ENCODE peak calls at places on chromosomes 1 and 21, in seven cellular contexts. O is stomach, J is GM12878, B is A549, Z is transverse colon, D is sigmoid colon, V is ovary. A is an unnamed sample.

GRCh38 chr1:235290740-235291502 is 37.1 kb downstream of the ARID4B start:
- DNase-seq in J (no peak), B (no peak), Z (no peak), D (no peak), V (no peak), O (no peak), A (no peak)

GRCh38 chr1:220045356-220046051 is 801 bp downstream of the EPRS1 start:
- DNase-seq in V (no peak), D (no peak), Z (no peak), B (peak), J (no peak), O (no peak), A (no peak)

GRCh38 chr1:10714337-10715114 is 81.9 kb downstream of the CASZ1 start:
- DNase-seq in V (no peak), J (no peak), B (no peak), O (peak), D (no peak), Z (no peak), A (peak)

GRCh38 chr1:12621346-12622320 is 3.6 kb upstream of the DHRS3 start:
- DNase-seq in V (peak), D (peak), J (no peak), O (peak), Z (no peak), B (no peak), A (no peak)

GRCh38 chr21:36661511-36662309 is 37.2 kb upstream of the SIM2 start:
- DNase-seq in Z (peak), J (no peak), V (no peak), B (peak), O (peak), D (no peak), A (peak)

GRCh38 chr1:28078680-28079626 is 9.5 kb downstream of the EYA3 start:
- DNase-seq in Z (no peak), V (no peak), O (no peak), B (no peak), D (no peak), J (no peak), A (no peak)

GRCh38 chr1:26114165-26114927 is 2.7 kb downstream of the PDIK1L start:
- DNase-seq in D (no peak), J (no peak), O (no peak), Z (no peak), B (no peak), V (no peak), A (no peak)

GRCh38 chr1:17243274-17243673 is 5.6 kb upstream of the PADI3 start:
- DNase-seq in O (no peak), J (no peak), Z (no peak), V (no peak), D (no peak), B (no peak), A (no peak)

GRCh38 chr1:40532844-40533424 is 1.5 kb downstream of the ZNF684 start:
- DNase-seq in J (peak), B (peak), O (no peak), D (no peak), V (no peak), Z (peak), A (no peak)

GRCh38 chr21:44925027-44925755 is 4.5 kb upstream of the ITGB2 start:
- DNase-seq in O (no peak), V (no peak), J (no peak), D (no peak), Z (no peak), B (no peak), A (no peak)

GRCh38 chr1:161092621-161093028 is 3.3 kb upstream of the NECTIN4 start:
- DNase-seq in Z (no peak), V (no peak), D (no peak), B (no peak), J (no peak), O (no peak), A (no peak)

GRCh38 chr1:204128464-204128963 is 23.3 kb downstream of the ETNK2 start:
- DNase-seq in D (no peak), B (no peak), V (no peak), O (no peak), J (no peak), Z (no peak), A (no peak)

GRCh38 chr21:26732442-26733221 is 112.6 kb downstream of the ADAMTS1 start:
- DNase-seq in J (no peak), V (peak), Z (peak), D (no peak), B (no peak), O (peak), A (peak)

GRCh38 chr1:198771562-198772153 is 132.8 kb downstream of the PTPRC start:
- DNase-seq in V (no peak), Z (no peak), J (peak), O (no peak), D (no peak), B (peak), A (no peak)

GRCh38 chr1:229217716-229218115 is 53.2 kb upstream of the RAB4A start:
- DNase-seq in D (no peak), J (no peak), B (no peak), Z (no peak), O (no peak), V (no peak), A (no peak)

DNA sequence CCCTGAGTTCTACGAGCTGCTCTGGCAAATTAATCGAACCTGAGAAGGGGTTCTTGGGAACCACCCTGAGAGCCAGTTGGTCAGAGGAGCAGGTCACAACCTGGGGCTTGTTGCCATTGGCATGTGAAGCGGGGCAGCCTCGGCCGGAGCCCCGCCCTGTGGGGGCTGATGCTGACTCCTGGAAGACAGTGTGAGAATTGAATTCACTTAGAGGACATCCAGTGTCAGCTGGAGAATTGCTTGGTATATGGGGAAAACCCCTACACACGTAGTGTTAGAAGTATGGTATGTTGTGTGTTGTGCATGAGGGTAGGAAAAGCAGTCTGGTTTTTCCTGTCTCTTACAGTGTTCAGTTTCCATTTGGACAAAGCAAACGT is 11.6 kb downstream of the SLC37A1 start:
- DNase-seq in O (no peak), J (no peak), V (peak), D (peak), Z (no peak), B (no peak), A (no peak)
- H3K27ac ChIP-seq in O (peak), J (peak), V (peak), D (peak), Z (peak), B (no peak), A (peak)

GRCh38 chr1:60978421-60979357 is 103.7 kb upstream of the NFIA start:
- DNase-seq in O (peak), B (peak), J (peak), Z (peak), D (no peak), V (peak), A (peak)
- TF ChIP-seq EP300 in O (no peak), B (no peak), J (no peak), Z (no peak), D (no peak), V (no peak), A (no peak)

GRCh38 chr1:200906491-200906890 is 11.8 kb downstream of the INAVA start:
- DNase-seq in V (no peak), D (no peak), J (no peak), B (no peak), O (no peak), Z (no peak), A (no peak)
- H3K27ac ChIP-seq in V (no peak), D (no peak), J (no peak), B (peak), O (peak), Z (peak), A (no peak)

GRCh38 chr1:77704736-77705135 is 22.3 kb upstream of the ZZZ3 start:
- DNase-seq in O (no peak), D (no peak), V (no peak), J (no peak), Z (no peak), B (no peak), A (no peak)
- TF ChIP-seq EP300 in O (no peak), D (no peak), V (no peak), J (no peak), Z (no peak), B (no peak), A (no peak)

GRCh38 chr1:9388628-9389184 is 96.0 kb downstream of the SPSB1 start:
- DNase-seq in O (no peak), J (no peak), V (no peak), B (peak), Z (peak), D (no peak), A (no peak)

GRCh38 chr1:9384128-9384527 is 91.4 kb downstream of the SPSB1 start:
- DNase-seq in D (no peak), Z (no peak), B (no peak), J (no peak), V (no peak), O (no peak), A (no peak)

GRCh38 chr1:9385801-9386573 is 93.3 kb downstream of the SPSB1 start:
- DNase-seq in O (no peak), V (no peak), D (no peak), B (no peak), Z (peak), J (no peak), A (no peak)

GRCh38 chr1:9382923-9383491 is 90.3 kb downstream of the SPSB1 start:
- DNase-seq in Z (no peak), B (no peak), V (no peak), J (no peak), D (no peak), O (no peak), A (no peak)

DNA sequence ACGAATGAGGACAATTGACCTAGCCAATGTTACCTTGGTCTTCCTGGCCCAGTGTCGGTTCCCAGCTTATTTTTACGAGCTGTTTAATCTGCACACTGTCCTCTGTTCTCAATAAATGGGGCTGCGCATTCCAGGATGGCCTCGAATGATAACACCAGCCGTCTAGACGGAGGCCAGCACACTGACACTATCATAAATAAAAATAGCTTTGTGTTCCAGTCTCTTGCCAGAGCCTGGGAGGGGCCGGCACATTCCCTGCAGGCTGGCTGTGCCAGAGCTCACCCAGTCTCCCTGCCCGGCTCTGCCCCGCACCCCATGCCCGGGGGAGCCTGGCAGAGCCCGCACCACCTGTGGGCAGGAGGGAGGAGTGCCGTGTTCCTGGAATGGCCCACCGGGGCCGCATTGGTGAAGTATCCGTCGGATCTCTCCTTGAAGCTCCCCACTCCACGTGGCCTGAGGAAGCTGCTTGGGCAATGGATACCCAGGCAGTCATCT is 92.1 kb downstream of the SPSB1 start:
- DNase-seq in J (no peak), B (no peak), O (no peak), Z (peak), D (peak), V (no peak), A (no peak)
- H3K27ac ChIP-seq in J (no peak), B (peak), O (no peak), Z (peak), D (peak), V (no peak), A (no peak)

GRCh38 chr1:85220756-85221166 is 19.9 kb upstream of the SYDE2 start:
- DNase-seq in V (no peak), O (no peak), D (no peak), B (no peak), Z (no peak), J (no peak), A (no peak)
- TF ChIP-seq EP300 in V (no peak), O (peak), D (no peak), B (no peak), Z (peak), J (no peak), A (no peak)

GRCh38 chr1:61316493-61316892 is 234.1 kb downstream of the NFIA start:
- DNase-seq in Z (no peak), O (no peak), V (no peak), J (no peak), B (no peak), D (no peak), A (no peak)

GRCh38 chr1:61322769-61323168 is 240.4 kb downstream of the NFIA start:
- DNase-seq in V (no peak), D (no peak), J (no peak), Z (no peak), B (peak), O (no peak), A (no peak)

GRCh38 chr1:61320575-61320974 is 238.2 kb downstream of the NFIA start:
- DNase-seq in B (no peak), Z (no peak), J (no peak), O (no peak), V (no peak), D (no peak), A (no peak)

GRCh38 chr1:61322008-61322744 is 239.8 kb downstream of the NFIA start:
- DNase-seq in B (no peak), V (no peak), J (no peak), D (no peak), Z (no peak), O (no peak), A (no peak)

DNA sequence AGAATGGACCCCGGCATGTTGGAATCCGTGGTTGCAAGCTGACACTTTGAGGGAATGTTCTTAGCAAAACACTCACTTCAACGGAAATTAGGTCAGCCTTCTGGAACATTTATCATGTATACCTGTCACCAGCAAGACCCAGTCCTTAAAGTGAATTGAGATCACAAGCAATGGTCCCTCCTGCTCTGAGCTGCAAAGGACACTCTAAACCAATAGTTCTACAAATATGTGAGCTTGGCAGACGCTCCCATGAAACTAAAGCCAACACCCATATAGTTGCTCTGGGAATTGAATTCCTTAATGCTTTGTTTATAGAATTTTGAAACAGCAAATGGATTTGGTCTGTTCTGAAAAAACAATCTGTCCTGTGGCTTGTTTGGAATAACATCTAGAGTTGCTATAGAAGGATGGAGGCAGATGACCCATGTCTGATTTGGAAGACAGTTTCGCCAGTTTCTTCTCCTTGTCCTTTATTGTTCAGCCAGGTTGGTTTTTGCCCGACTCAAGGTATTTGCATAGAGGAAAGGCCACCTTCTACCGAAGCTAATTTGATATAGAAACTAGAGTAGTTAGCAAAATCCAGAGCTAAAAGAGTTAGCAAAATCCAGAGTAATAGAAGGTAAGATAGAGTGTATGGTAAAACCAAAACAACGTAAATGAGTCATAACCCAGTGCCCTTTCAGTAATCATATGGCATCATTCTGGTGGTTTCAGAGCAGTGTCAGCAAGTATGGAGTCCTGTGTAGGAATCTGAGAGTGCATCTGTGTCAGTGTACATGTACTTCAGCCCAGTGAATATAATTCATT is 236.2 kb downstream of the NFIA start:
- DNase-seq in B (no peak), J (peak), Z (peak), V (no peak), O (no peak), D (peak), A (no peak)
- H3K27ac ChIP-seq in B (no peak), J (no peak), Z (peak), V (no peak), O (peak), D (peak), A (peak)

GRCh38 chr1:20372676-20373075 is 82.0 kb downstream of the VWA5B1 start:
- DNase-seq in D (peak), Z (no peak), B (no peak), V (no peak), O (no peak), J (no peak), A (no peak)

GRCh38 chr1:20371411-20371810 is 80.7 kb downstream of the VWA5B1 start:
- DNase-seq in J (no peak), D (peak), V (no peak), Z (no peak), B (no peak), O (no peak), A (no peak)

GRCh38 chr1:20368866-20369545 is 78.3 kb downstream of the VWA5B1 start:
- DNase-seq in J (no peak), V (no peak), B (no peak), D (peak), O (no peak), Z (no peak), A (no peak)

GRCh38 chr1:20371883-20372282 is 81.2 kb downstream of the VWA5B1 start:
- DNase-seq in Z (no peak), V (no peak), B (no peak), J (no peak), O (no peak), D (no peak), A (no peak)

GRCh38 chr1:20370628-20371200 is 80.0 kb downstream of the VWA5B1 start:
- DNase-seq in J (no peak), Z (no peak), O (no peak), V (no peak), B (no peak), D (peak), A (no peak)
- TF ChIP-seq EP300 in J (no peak), Z (no peak), O (no peak), V (no peak), B (no peak), D (no peak), A (no peak)